ENCODE peak calls at places on chromosomes 4 and X, in four cellular contexts. B is GM12878, S is HL-60, N is K562. W is an unnamed sample.

GRCh38 chr4:25702848-25703247 is 47.2 kb downstream of the SLC34A2 start:
- DNase-seq in B (no peak), N (no peak), S (no peak), W (no peak)

GRCh38 chr4:82232891-82233290 is 140.9 kb downstream of the HNRNPD start:
- DNase-seq in S (no peak), N (no peak), B (no peak), W (no peak)

GRCh38 chr4:16875487-16875886 is 23.0 kb downstream of the LDB2 start:
- DNase-seq in N (no peak), B (no peak), S (no peak), W (no peak)

GRCh38 chr4:128241425-128241913 is 46.1 kb downstream of the PGRMC2 start:
- DNase-seq in B (no peak), N (no peak), S (no peak), W (no peak)

GRCh38 chr4:105994061-105994460 is 98.8 kb downstream of the NPNT start:
- DNase-seq in B (no peak), S (no peak), N (no peak), W (no peak)

GRCh38 chrX:150227321-150227860 is 135.7 kb upstream of the MAMLD1 start:
- DNase-seq in B (no peak), N (no peak), S (no peak), W (no peak)

GRCh38 chrX:66408507-66408906 is 230.4 kb downstream of the EDA2R start:
- DNase-seq in N (peak; percentile 5), B (peak; percentile 11), S (no peak), W (no peak)

GRCh38 chr4:2791518-2792395 is 1.1 kb upstream of the SH3BP2 start:
- DNase-seq in N (no peak), S (no peak), B (no peak), W (no peak)

GRCh38 chr4:168825975-168826374 is 184.1 kb downstream of the CBR4 start:
- DNase-seq in S (no peak), B (no peak), N (no peak), W (no peak)

GRCh38 chrX:40267334-40268118 is 169.8 kb upstream of the BCOR start:
- DNase-seq in N (no peak), B (peak; percentile 19), S (peak; percentile 87), W (peak; percentile 21)

GRCh38 chr4:123484291-123484926 is 87.8 kb downstream of the SPRY1 start:
- DNase-seq in B (no peak), N (no peak), S (no peak), W (no peak)

GRCh38 chr4:153750197-153750817 is 9.5 kb downstream of the RNF175 start:
- DNase-seq in B (peak; percentile 31), N (peak; percentile 64), S (no peak), W (peak; percentile 34)

GRCh38 chr4:54066718-54067129 is 2.3 kb upstream of the CHIC2 start:
- DNase-seq in N (peak; percentile 70), B (no peak), S (no peak), W (no peak)

GRCh38 chr4:114132830-114133229 is 153.4 kb upstream of the ARSJ start:
- DNase-seq in B (no peak), S (no peak), N (no peak), W (no peak)

GRCh38 chr4:168564024-168564423 is 67.2 kb downstream of the PALLD start:
- DNase-seq in B (no peak), S (no peak), N (no peak), W (no peak)

GRCh38 chr4:1196421-1197183 is 24.2 kb upstream of the SPON2 start:
- DNase-seq in S (no peak), N (no peak), B (no peak), W (peak; percentile 8)

GRCh38 chr4:58081356-58081755 is 971.2 kb upstream of the IGFBP7 start:
- DNase-seq in B (no peak), S (no peak), N (no peak), W (no peak)

GRCh38 chrX:70254063-70254400 is 6.0 kb downstream of the P2RY4 start:
- DNase-seq in N (no peak), B (no peak), S (no peak), W (no peak)

GRCh38 chr4:141560056-141560455 is 76.3 kb upstream of the IL15 start:
- DNase-seq in N (no peak), B (no peak), S (no peak), W (no peak)

GRCh38 chr4:137909910-137910309 is 332.2 kb downstream of the SLC7A11 start:
- DNase-seq in B (no peak), S (no peak), N (no peak), W (no peak)

GRCh38 chr4:78356251-78356650 is 195.3 kb upstream of the ANXA3 start:
- DNase-seq in N (no peak), B (no peak), S (no peak), W (no peak)

GRCh38 chr4:184805462-184806245 is 20.1 kb downstream of the ACSL1 start:
- DNase-seq in S (no peak), B (no peak), N (no peak), W (no peak)

GRCh38 chr4:10897076-10897475 is 212.5 kb upstream of the CLNK start:
- DNase-seq in S (no peak), N (no peak), B (no peak), W (no peak)

DNA sequence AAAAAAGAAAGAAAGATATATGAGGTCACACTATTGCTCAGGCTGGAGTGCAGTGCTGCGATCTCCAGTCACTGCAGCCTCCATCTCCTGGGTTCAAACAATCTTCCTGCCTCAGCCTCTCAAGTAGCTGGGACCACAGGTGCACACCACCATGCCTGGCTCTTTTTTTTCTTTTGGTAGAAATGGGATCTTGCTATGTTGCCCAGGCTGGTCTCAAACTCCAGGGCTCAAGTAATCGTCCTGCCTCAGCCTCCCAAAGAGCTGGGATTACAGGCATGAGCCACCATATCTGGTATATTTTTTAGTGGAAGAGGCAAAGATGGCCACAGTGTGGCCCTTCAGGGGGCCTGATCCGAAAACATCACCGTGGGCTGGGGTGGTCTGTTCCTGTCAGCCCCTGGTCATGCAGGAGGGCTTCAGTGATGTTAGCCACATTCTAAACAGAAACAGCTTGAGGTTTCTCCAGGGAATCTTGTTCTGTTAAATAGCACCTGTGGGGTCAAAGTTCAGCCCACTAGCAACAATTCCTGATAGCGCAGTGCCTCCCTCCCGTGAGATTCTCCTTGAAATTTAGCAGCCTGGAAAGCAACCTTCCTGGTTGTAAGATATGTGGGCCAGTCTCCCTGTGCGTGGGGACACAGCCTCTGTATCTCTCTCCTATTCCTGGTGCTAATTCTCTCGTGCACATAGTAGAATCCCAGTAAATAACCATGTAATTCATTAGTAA is 7.3 kb upstream of the DHRSX start:
- DNase-seq in N (no peak), B (no peak), S (no peak), W (no peak)
- TF ChIP-seq SPI1 in N (no peak), B (no peak), S (no peak), W (no peak)

DNA sequence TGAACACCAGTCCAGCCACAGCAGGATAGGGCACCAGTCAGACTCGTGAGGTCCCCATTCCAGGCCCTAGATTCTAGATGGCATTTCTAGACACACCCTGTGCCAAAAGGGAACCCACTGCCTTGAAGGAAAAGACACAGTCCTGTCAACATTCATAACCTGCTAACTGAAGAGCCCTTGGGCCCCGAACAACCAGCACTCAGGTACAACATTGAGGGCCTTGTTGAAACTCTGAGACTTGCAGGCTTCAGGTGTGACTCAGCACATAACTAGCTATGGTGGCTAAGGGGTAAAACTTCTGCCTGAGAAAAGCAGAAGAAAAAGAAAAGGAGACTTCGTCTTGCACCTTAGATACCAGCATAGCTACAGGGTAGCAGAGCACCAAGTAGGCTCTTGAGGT is 252.9 kb upstream of the GRID2 start:
- DNase-seq in S (no peak), B (no peak), N (no peak), W (no peak)
- TF ChIP-seq SPI1 in S (no peak), B (no peak), N (no peak), W (no peak)

GRCh38 chr4:170674176-170674575 is 584.4 kb upstream of the AADAT start:
- DNase-seq in S (no peak), B (no peak), N (no peak), W (no peak)

GRCh38 chr4:170671171-170671570 is 581.4 kb upstream of the AADAT start:
- DNase-seq in B (no peak), S (no peak), N (no peak), W (no peak)

GRCh38 chr4:170672571-170672970 is 582.8 kb upstream of the AADAT start:
- DNase-seq in B (no peak), N (no peak), S (no peak), W (no peak)

GRCh38 chr4:170675568-170676262 is 586.0 kb upstream of the AADAT start:
- DNase-seq in B (no peak), S (no peak), N (no peak), W (no peak)
- TF ChIP-seq SPI1 in B (peak; percentile 6), S (no peak), N (no peak), W (no peak)

DNA sequence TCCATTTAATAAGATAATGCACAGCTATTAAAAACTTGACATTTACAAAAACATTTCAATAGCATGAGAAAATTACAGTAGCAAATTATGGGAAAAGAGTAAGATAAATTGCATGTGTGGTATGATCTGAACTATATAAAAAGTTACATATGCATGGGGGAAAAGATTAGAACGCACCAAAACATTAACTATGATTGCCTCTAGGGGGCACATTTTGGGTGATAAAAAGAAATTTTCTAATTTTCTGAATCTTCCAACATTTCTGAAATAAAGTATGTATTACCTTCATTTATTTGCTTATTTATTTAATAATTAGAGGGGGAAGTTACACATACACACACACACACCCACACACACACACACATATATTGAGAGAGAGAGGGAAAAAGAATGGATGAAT is 19.6 kb upstream of the KDM5C start:
- DNase-seq in N (no peak), S (no peak), B (no peak), W (no peak)
- TF ChIP-seq SPI1 in N (no peak), S (no peak), B (no peak), W (no peak)

GRCh38 chrX:108366644-108367406 is 71.4 kb downstream of the COL4A6 start:
- DNase-seq in B (no peak), N (no peak), S (no peak), W (no peak)

GRCh38 chrX:108362026-108362425 is 76.2 kb downstream of the COL4A6 start:
- DNase-seq in B (no peak), S (no peak), N (no peak), W (no peak)

GRCh38 chrX:108359811-108360602 is 78.2 kb downstream of the COL4A6 start:
- DNase-seq in S (no peak), N (no peak), B (no peak), W (no peak)

DNA sequence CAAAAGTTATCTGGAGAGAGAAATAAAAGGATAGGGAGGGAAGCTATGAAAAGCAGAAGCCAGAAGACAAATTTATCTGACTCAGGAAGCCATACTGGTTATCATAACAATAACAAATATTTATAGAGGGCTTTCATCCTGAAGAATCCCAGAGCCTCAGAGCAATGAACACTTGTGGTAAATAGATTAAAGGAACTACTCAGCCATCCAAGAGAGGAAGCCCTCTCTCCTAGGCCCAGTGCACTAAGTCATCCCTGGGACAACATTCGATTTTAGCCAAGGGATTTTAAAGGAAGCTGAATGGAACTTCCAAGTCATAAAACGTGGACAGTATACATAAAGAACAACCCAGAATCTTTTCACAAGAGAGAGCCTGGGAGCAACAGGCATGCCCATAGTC is 76.9 kb downstream of the COL4A6 start:
- DNase-seq in B (no peak), S (no peak), N (no peak), W (no peak)
- TF ChIP-seq SPI1 in B (no peak), S (no peak), N (no peak), W (no peak)

GRCh38 chrX:34859191-34859590 is 83.4 kb upstream of the FAM47B start:
- DNase-seq in B (no peak), S (no peak), N (no peak), W (no peak)
- TF ChIP-seq SPI1 in B (no peak), S (no peak), N (no peak), W (no peak)

DNA sequence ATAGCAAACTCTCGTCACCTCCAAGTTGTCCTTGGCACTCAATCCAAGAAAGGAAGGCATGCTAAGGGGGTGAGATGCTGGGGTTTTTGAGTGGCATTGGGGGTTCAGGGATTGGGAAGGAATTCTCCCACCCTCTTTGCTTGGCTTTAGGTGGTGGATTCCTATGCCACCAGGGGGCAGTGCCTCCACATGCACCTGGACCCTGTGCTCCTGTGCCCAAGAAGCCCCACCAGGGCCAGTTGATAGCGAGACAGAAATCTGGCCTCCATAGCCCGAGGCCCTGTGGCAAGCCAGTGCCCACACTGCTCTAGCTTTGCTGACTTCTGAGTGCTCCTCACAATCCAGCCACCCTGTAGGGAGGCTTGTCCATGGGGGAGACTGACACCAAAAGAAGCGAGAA is 2.0 kb upstream of the FATE1 start:
- DNase-seq in N (peak; percentile 55), B (no peak), S (no peak), W (peak; percentile 16)
- TF ChIP-seq SPI1 in N (no peak), B (no peak), S (no peak), W (no peak)